ENCODE peak calls at places on chromosome 9, in six cellular contexts. One of them, this sample, is unnamed. For H3K27me3, the result is how much of the 10 kb centered on the place peaks cover.

GRCh38 chr9:31799953-31800609 is 584.4 kb upstream of the ACO1 start:
- DNase-seq in suprapubic skin: no peak
- DNase-seq in PC-3: peak
- DNase-seq in bronchial epithelial cell: peak
- DNase-seq in GM23248: peak
- DNase-seq in HCT116: peak
- DNase-seq in this sample: no peak

GRCh38 chr9:16726023-16726422 is 144.4 kb downstream of the BNC2 start:
- DNase-seq in suprapubic skin: no peak
- DNase-seq in GM23248: peak
- DNase-seq in PC-3: peak
- DNase-seq in HCT116: no peak
- DNase-seq in bronchial epithelial cell: no peak
- DNase-seq in this sample: no peak

GRCh38 chr9:115278241-115279035 is 160.5 kb upstream of the TNC start:
- DNase-seq in PC-3: no peak
- DNase-seq in HCT116: no peak
- DNase-seq in bronchial epithelial cell: no peak
- DNase-seq in GM23248: no peak
- DNase-seq in suprapubic skin: no peak
- DNase-seq in this sample: no peak

GRCh38 chr9:91047529-91047928 is 245.9 kb downstream of the SYK start:
- DNase-seq in HCT116: no peak
- DNase-seq in suprapubic skin: no peak
- DNase-seq in bronchial epithelial cell: no peak
- DNase-seq in PC-3: no peak
- DNase-seq in GM23248: peak
- DNase-seq in this sample: no peak

GRCh38 chr9:114081441-114082016 is 3.4 kb upstream of the AMBP start:
- DNase-seq in bronchial epithelial cell: no peak
- DNase-seq in GM23248: no peak
- DNase-seq in PC-3: no peak
- DNase-seq in suprapubic skin: peak
- DNase-seq in HCT116: no peak
- DNase-seq in this sample: no peak

GRCh38 chr9:108478431-108478837 is 377.4 kb downstream of the ACTL7B start:
- DNase-seq in bronchial epithelial cell: peak
- DNase-seq in HCT116: no peak
- DNase-seq in suprapubic skin: no peak
- DNase-seq in PC-3: peak
- DNase-seq in GM23248: peak
- DNase-seq in this sample: no peak

GRCh38 chr9:123763910-123764588 is 165.9 kb downstream of the DENND1A start:
- DNase-seq in HCT116: no peak
- DNase-seq in bronchial epithelial cell: peak
- DNase-seq in suprapubic skin: no peak
- DNase-seq in GM23248: peak
- DNase-seq in PC-3: no peak
- DNase-seq in this sample: no peak

GRCh38 chr9:121743441-121744001 is 92.1 kb downstream of the DAB2IP start:
- DNase-seq in HCT116: peak
- DNase-seq in suprapubic skin: peak
- DNase-seq in GM23248: peak
- DNase-seq in bronchial epithelial cell: peak
- DNase-seq in PC-3: peak
- DNase-seq in this sample: peak

GRCh38 chr9:134299883-134300282 is 26.4 kb upstream of the RXRA start:
- DNase-seq in HCT116: no peak
- DNase-seq in bronchial epithelial cell: peak
- DNase-seq in PC-3: no peak
- DNase-seq in GM23248: no peak
- DNase-seq in suprapubic skin: no peak
- DNase-seq in this sample: no peak

GRCh38 chr9:134302130-134302817 is 24.0 kb upstream of the RXRA start:
- DNase-seq in GM23248: no peak
- DNase-seq in bronchial epithelial cell: no peak
- DNase-seq in suprapubic skin: no peak
- DNase-seq in HCT116: no peak
- DNase-seq in PC-3: no peak
- DNase-seq in this sample: no peak

GRCh38 chr9:134303601-134304000 is 22.7 kb upstream of the RXRA start:
- DNase-seq in GM23248: no peak
- DNase-seq in PC-3: no peak
- DNase-seq in suprapubic skin: no peak
- DNase-seq in HCT116: no peak
- DNase-seq in bronchial epithelial cell: no peak
- DNase-seq in this sample: no peak

GRCh38 chr9:134299068-134299467 is 27.2 kb upstream of the RXRA start:
- DNase-seq in bronchial epithelial cell: no peak
- DNase-seq in GM23248: no peak
- DNase-seq in suprapubic skin: no peak
- DNase-seq in PC-3: no peak
- DNase-seq in HCT116: no peak
- DNase-seq in this sample: no peak

GRCh38 chr9:134301387-134302129 is 24.7 kb upstream of the RXRA start:
- DNase-seq in HCT116: no peak
- DNase-seq in PC-3: peak
- DNase-seq in bronchial epithelial cell: peak
- DNase-seq in GM23248: no peak
- DNase-seq in suprapubic skin: no peak
- DNase-seq in this sample: no peak
- H3K27me3 ChIP-seq in HCT116: under half
- H3K27me3 ChIP-seq in PC-3: under half
- H3K27me3 ChIP-seq in bronchial epithelial cell: under half
- H3K27me3 ChIP-seq in GM23248: under half
- H3K27me3 ChIP-seq in suprapubic skin: under half
- H3K27me3 ChIP-seq in this sample: under half

GRCh38 chr9:130285271-130285670 is 19.7 kb downstream of the HMCN2 start:
- DNase-seq in PC-3: no peak
- DNase-seq in suprapubic skin: no peak
- DNase-seq in GM23248: no peak
- DNase-seq in HCT116: no peak
- DNase-seq in bronchial epithelial cell: no peak
- DNase-seq in this sample: no peak

GRCh38 chr9:130284690-130285089 is 19.1 kb downstream of the HMCN2 start:
- DNase-seq in suprapubic skin: no peak
- DNase-seq in PC-3: no peak
- DNase-seq in bronchial epithelial cell: no peak
- DNase-seq in GM23248: no peak
- DNase-seq in HCT116: no peak
- DNase-seq in this sample: no peak

GRCh38 chr9:130286781-130287428 is 21.3 kb downstream of the HMCN2 start:
- DNase-seq in bronchial epithelial cell: no peak
- DNase-seq in GM23248: no peak
- DNase-seq in PC-3: no peak
- DNase-seq in suprapubic skin: no peak
- DNase-seq in HCT116: no peak
- DNase-seq in this sample: peak

GRCh38 chr9:130287736-130288135 is 22.2 kb downstream of the HMCN2 start:
- DNase-seq in suprapubic skin: no peak
- DNase-seq in PC-3: no peak
- DNase-seq in bronchial epithelial cell: no peak
- DNase-seq in GM23248: no peak
- DNase-seq in HCT116: no peak
- DNase-seq in this sample: no peak

GRCh38 chr9:130286072-130286770 is 20.7 kb downstream of the HMCN2 start:
- DNase-seq in HCT116: no peak
- DNase-seq in PC-3: no peak
- DNase-seq in bronchial epithelial cell: no peak
- DNase-seq in suprapubic skin: no peak
- DNase-seq in GM23248: no peak
- DNase-seq in this sample: no peak
- H3K27me3 ChIP-seq in HCT116: half or more
- H3K27me3 ChIP-seq in PC-3: under half
- H3K27me3 ChIP-seq in bronchial epithelial cell: under half
- H3K27me3 ChIP-seq in suprapubic skin: under half
- H3K27me3 ChIP-seq in GM23248: under half
- H3K27me3 ChIP-seq in this sample: under half

GRCh38 chr9:129672702-129673101 is 7.3 kb downstream of the PRRX2 start:
- DNase-seq in suprapubic skin: no peak
- DNase-seq in PC-3: no peak
- DNase-seq in HCT116: no peak
- DNase-seq in bronchial epithelial cell: no peak
- DNase-seq in GM23248: no peak
- DNase-seq in this sample: no peak

GRCh38 chr9:129669946-129670345 is 4.5 kb downstream of the PRRX2 start:
- DNase-seq in GM23248: peak
- DNase-seq in bronchial epithelial cell: no peak
- DNase-seq in suprapubic skin: no peak
- DNase-seq in PC-3: no peak
- DNase-seq in HCT116: no peak
- DNase-seq in this sample: no peak

GRCh38 chr9:129671065-129671464 is 5.6 kb downstream of the PRRX2 start:
- DNase-seq in suprapubic skin: no peak
- DNase-seq in PC-3: no peak
- DNase-seq in HCT116: no peak
- DNase-seq in GM23248: peak
- DNase-seq in bronchial epithelial cell: no peak
- DNase-seq in this sample: no peak

GRCh38 chr9:129673602-129674001 is 8.2 kb downstream of the PRRX2 start:
- DNase-seq in suprapubic skin: no peak
- DNase-seq in PC-3: no peak
- DNase-seq in GM23248: no peak
- DNase-seq in bronchial epithelial cell: no peak
- DNase-seq in HCT116: no peak
- DNase-seq in this sample: no peak

DNA sequence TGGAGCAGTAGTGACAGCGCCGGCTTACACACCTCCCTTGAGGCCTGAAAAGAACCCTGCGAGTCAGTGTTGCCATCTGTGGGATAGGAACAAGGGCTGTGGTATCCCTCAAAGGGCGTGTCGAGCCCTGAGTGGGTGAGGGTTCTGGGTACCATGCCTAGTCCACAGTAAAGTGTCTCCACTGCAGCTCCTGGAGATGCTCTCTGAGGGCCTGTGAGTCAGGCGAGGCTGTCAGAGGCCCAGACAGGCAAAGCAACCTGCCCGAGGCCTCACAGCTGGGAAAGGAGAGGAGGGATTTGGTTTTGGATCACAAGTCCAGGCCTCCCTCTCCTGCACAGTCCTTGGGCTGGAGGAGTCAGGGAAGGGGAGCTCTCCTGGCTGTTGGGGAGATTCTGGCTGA is 6.1 kb downstream of the PRRX2 start:
- DNase-seq in PC-3: no peak
- DNase-seq in HCT116: no peak
- DNase-seq in bronchial epithelial cell: peak
- DNase-seq in suprapubic skin: no peak
- DNase-seq in GM23248: peak
- DNase-seq in this sample: no peak
- H3K27me3 ChIP-seq in PC-3: under half
- H3K27me3 ChIP-seq in HCT116: under half
- H3K27me3 ChIP-seq in bronchial epithelial cell: under half
- H3K27me3 ChIP-seq in suprapubic skin: under half
- H3K27me3 ChIP-seq in GM23248: under half
- H3K27me3 ChIP-seq in this sample: under half

DNA sequence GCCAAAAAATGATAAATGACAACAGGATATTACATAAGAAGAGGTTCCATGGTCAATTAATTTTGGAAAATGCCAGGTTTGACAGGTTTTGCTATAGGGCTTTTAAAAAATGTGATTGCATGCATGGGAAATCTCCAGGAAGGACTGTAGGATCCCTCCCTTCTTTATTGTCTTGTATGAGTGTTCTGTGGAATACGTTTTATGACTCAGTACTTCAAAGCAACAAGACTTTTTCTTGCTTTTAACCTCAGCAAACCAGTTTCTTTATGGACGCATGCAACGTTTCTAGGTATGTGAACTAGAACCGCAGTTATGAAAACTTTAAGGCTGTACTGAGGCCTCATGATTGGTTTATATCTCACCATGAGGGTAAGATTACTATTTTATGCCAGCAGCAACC is 76.6 kb upstream of the NTRK2 start:
- DNase-seq in bronchial epithelial cell: no peak
- DNase-seq in HCT116: no peak
- DNase-seq in PC-3: no peak
- DNase-seq in GM23248: no peak
- DNase-seq in suprapubic skin: no peak
- DNase-seq in this sample: no peak
- H3K27me3 ChIP-seq in bronchial epithelial cell: under half
- H3K27me3 ChIP-seq in HCT116: under half
- H3K27me3 ChIP-seq in PC-3: under half
- H3K27me3 ChIP-seq in GM23248: under half
- H3K27me3 ChIP-seq in suprapubic skin: under half
- H3K27me3 ChIP-seq in this sample: under half

DNA sequence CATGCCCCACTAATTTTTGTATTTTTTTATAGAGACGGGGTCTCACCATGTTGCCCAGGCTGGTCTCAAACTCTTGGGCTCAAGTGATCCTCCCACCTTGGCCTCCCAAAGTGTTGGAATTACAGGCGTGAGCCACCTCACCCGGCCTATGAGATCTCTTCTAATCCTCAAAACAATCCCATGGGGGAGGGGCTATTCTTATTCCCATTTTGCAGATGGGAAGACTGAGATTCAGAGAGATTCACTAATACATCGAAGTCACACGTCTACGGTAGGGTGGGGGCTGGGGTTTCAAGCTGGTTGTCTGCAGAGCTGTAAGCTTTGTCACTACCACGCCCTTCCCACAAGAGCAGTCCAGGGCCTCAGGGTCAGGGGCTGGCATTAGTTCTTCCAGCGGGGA is 14.0 kb upstream of the NTNG2 start:
- DNase-seq in bronchial epithelial cell: no peak
- DNase-seq in PC-3: no peak
- DNase-seq in suprapubic skin: no peak
- DNase-seq in HCT116: no peak
- DNase-seq in GM23248: no peak
- DNase-seq in this sample: no peak
- H3K27me3 ChIP-seq in bronchial epithelial cell: under half
- H3K27me3 ChIP-seq in PC-3: under half
- H3K27me3 ChIP-seq in suprapubic skin: half or more
- H3K27me3 ChIP-seq in HCT116: under half
- H3K27me3 ChIP-seq in GM23248: half or more
- H3K27me3 ChIP-seq in this sample: under half

GRCh38 chr9:134268308-134268724 is 57.9 kb upstream of the RXRA start:
- DNase-seq in bronchial epithelial cell: no peak
- DNase-seq in suprapubic skin: no peak
- DNase-seq in HCT116: no peak
- DNase-seq in PC-3: no peak
- DNase-seq in GM23248: no peak
- DNase-seq in this sample: no peak
- H3K27me3 ChIP-seq in bronchial epithelial cell: under half
- H3K27me3 ChIP-seq in suprapubic skin: under half
- H3K27me3 ChIP-seq in HCT116: under half
- H3K27me3 ChIP-seq in PC-3: under half
- H3K27me3 ChIP-seq in GM23248: under half
- H3K27me3 ChIP-seq in this sample: under half

GRCh38 chr9:111148390-111148993 is 110.2 kb upstream of the LPAR1 start:
- DNase-seq in bronchial epithelial cell: no peak
- DNase-seq in HCT116: no peak
- DNase-seq in GM23248: peak
- DNase-seq in suprapubic skin: no peak
- DNase-seq in PC-3: no peak
- DNase-seq in this sample: no peak
- H3K27me3 ChIP-seq in bronchial epithelial cell: under half
- H3K27me3 ChIP-seq in HCT116: under half
- H3K27me3 ChIP-seq in GM23248: under half
- H3K27me3 ChIP-seq in suprapubic skin: under half
- H3K27me3 ChIP-seq in PC-3: under half
- H3K27me3 ChIP-seq in this sample: under half

This sample was measured in upper lobe of left lung.